ENCODE peak calls at places on chromosomes 16 and 17, in seven cellular contexts. One of them, this sample, is unnamed.

GRCh38 chr17:36188891-36189306 is 7.7 kb downstream of the CCL3L1 start:
- DNase-seq in GM12892: no peak
- DNase-seq in NCI-H2081: no peak
- DNase-seq in NCI-H1105: no peak
- DNase-seq in NCI-H524: no peak
- DNase-seq in cardiac fibroblast: no peak
- DNase-seq in A673: no peak
- DNase-seq in this sample: no peak

GRCh38 chr16:9522589-9522988 is 431.1 kb downstream of the HAPSTR1 start:
- DNase-seq in GM12892: no peak
- DNase-seq in NCI-H2081: no peak
- DNase-seq in NCI-H1105: no peak
- DNase-seq in NCI-H524: no peak
- DNase-seq in cardiac fibroblast: no peak
- DNase-seq in A673: no peak
- DNase-seq in this sample: no peak

GRCh38 chr16:56336071-56336688 is 89.2 kb downstream of the AMFR start:
- DNase-seq in GM12892: no peak
- DNase-seq in NCI-H2081: no peak
- DNase-seq in NCI-H1105: no peak
- DNase-seq in NCI-H524: no peak
- DNase-seq in cardiac fibroblast: no peak
- DNase-seq in A673: no peak
- DNase-seq in this sample: no peak

GRCh38 chr17:51165680-51166197 is 472 bp upstream of the NME2 start:
- DNase-seq in GM12892: no peak
- DNase-seq in NCI-H2081: no peak
- DNase-seq in NCI-H1105: no peak
- DNase-seq in NCI-H524: peak
- DNase-seq in cardiac fibroblast: no peak
- DNase-seq in A673: no peak
- DNase-seq in this sample: no peak

GRCh38 chr16:58933186-58933585 is 199.1 kb upstream of the GOT2 start:
- DNase-seq in GM12892: no peak
- DNase-seq in NCI-H2081: no peak
- DNase-seq in NCI-H1105: no peak
- DNase-seq in NCI-H524: no peak
- DNase-seq in cardiac fibroblast: no peak
- DNase-seq in A673: no peak
- DNase-seq in this sample: no peak

GRCh38 chr16:19844945-19845641 is 39.6 kb downstream of the GPRC5B start:
- DNase-seq in GM12892: no peak
- DNase-seq in NCI-H2081: no peak
- DNase-seq in NCI-H1105: no peak
- DNase-seq in NCI-H524: no peak
- DNase-seq in cardiac fibroblast: peak
- DNase-seq in A673: no peak
- DNase-seq in this sample: no peak

GRCh38 chr17:29565643-29566472 is 979 bp downstream of the ABHD15 start:
- DNase-seq in GM12892: peak
- DNase-seq in NCI-H2081: peak
- DNase-seq in NCI-H1105: peak
- DNase-seq in NCI-H524: peak
- DNase-seq in cardiac fibroblast: no peak
- DNase-seq in A673: no peak
- DNase-seq in this sample: peak

GRCh38 chr17:67506966-67507365 is 129.9 kb downstream of the PITPNC1 start:
- DNase-seq in GM12892: no peak
- DNase-seq in NCI-H2081: no peak
- DNase-seq in NCI-H1105: no peak
- DNase-seq in NCI-H524: no peak
- DNase-seq in cardiac fibroblast: peak
- DNase-seq in A673: no peak
- DNase-seq in this sample: no peak

GRCh38 chr17:4893721-4894560 is 5.4 kb upstream of the C17orf107 start:
- DNase-seq in GM12892: peak
- DNase-seq in NCI-H2081: no peak
- DNase-seq in NCI-H1105: no peak
- DNase-seq in NCI-H524: no peak
- DNase-seq in cardiac fibroblast: no peak
- DNase-seq in A673: no peak
- DNase-seq in this sample: no peak

This sample was measured in NCI-H1092 treated with DMSO at 0.1 percent for 48 hours.